ENCODE peak calls at places on chromosomes 16 and 17, in seven cellular contexts. X, K, O, M, G, B and Z are unnamed samples.

GRCh38 chr16:48942996-48943395 is 333.0 kb upstream of the N4BP1 start:
- DNase-seq in K (no peak), X (no peak), G (no peak), B (no peak), O (no peak), M (no peak), Z (no peak)

GRCh38 chr17:8740486-8740885 is 4.2 kb downstream of the CCDC42 start:
- DNase-seq in G (no peak), X (no peak), K (no peak), B (no peak), O (no peak), M (no peak), Z (no peak)

GRCh38 chr17:47907932-47908562 is 12.0 kb downstream of the SP2 start:
- DNase-seq in B (no peak), X (no peak), K (peak), G (no peak), M (no peak), O (no peak), Z (no peak)

GRCh38 chr17:21113106-21113690 is 13.6 kb upstream of the DHRS7B start:
- DNase-seq in X (no peak), M (no peak), K (no peak), B (no peak), G (no peak), O (no peak), Z (no peak)

GRCh38 chr16:68396481-68396880 is 51.8 kb downstream of the SMPD3 start:
- DNase-seq in G (peak), O (no peak), K (peak), M (no peak), B (peak), X (peak), Z (no peak)

GRCh38 chr17:61178284-61178683 is 221.4 kb upstream of the TBX2 start:
- DNase-seq in G (no peak), X (no peak), B (no peak), O (no peak), M (no peak), K (no peak), Z (no peak)

GRCh38 chr16:73124665-73125064 is 76.7 kb upstream of the ZFHX3 start:
- DNase-seq in K (no peak), X (no peak), G (no peak), B (no peak), O (no peak), M (peak), Z (no peak)

GRCh38 chr16:88440686-88441405 is 12.2 kb upstream of the ZFPM1 start:
- DNase-seq in O (no peak), G (no peak), B (no peak), X (no peak), M (no peak), K (no peak), Z (no peak)

GRCh38 chr17:81868674-81869220 is 2.4 kb downstream of the ARHGDIA start:
- DNase-seq in K (peak), B (peak), M (no peak), X (peak), G (peak), O (no peak), Z (no peak)

GRCh38 chr16:71449020-71449419 is 7.2 kb upstream of the TLE7 start:
- DNase-seq in B (no peak), M (no peak), O (no peak), K (no peak), X (peak), G (no peak), Z (no peak)

GRCh38 chr16:12086861-12087260 is 110.3 kb downstream of the SNX29 start:
- DNase-seq in O (no peak), X (no peak), M (no peak), B (no peak), G (no peak), K (no peak), Z (no peak)

GRCh38 chr16:1551166-1551565 is 17.7 kb downstream of the TMEM204 start:
- DNase-seq in B (no peak), X (no peak), M (no peak), K (no peak), O (no peak), G (no peak), Z (no peak)

GRCh38 chr16:88533381-88533831 is 36.8 kb upstream of the ZC3H18 start:
- DNase-seq in M (peak), G (peak), B (no peak), X (peak), O (no peak), K (no peak), Z (no peak)

GRCh38 chr17:65446043-65446442 is 115.4 kb downstream of the AXIN2 start:
- DNase-seq in G (no peak), O (no peak), X (no peak), B (no peak), K (no peak), M (no peak), Z (no peak)

GRCh38 chr17:67171560-67171959 is 73.4 kb downstream of the HELZ start:
- DNase-seq in K (no peak), G (no peak), B (no peak), O (no peak), X (no peak), M (no peak), Z (no peak)

GRCh38 chr17:79154951-79155557 is 80.4 kb downstream of the ENGASE start:
- DNase-seq in O (no peak), M (no peak), B (no peak), G (no peak), X (no peak), K (no peak), Z (no peak)

GRCh38 chr16:27177031-27177774 is 26.1 kb upstream of the KDM8 start:
- DNase-seq in G (peak), M (no peak), O (no peak), K (peak), X (peak), B (peak), Z (no peak)

GRCh38 chr17:14428640-14429029 is 127.8 kb downstream of the HS3ST3B1 start:
- DNase-seq in B (no peak), G (no peak), M (no peak), O (no peak), X (no peak), K (no peak), Z (no peak)

GRCh38 chr17:14434506-14434905 is 133.6 kb downstream of the HS3ST3B1 start:
- DNase-seq in O (no peak), B (no peak), G (no peak), X (no peak), K (no peak), M (no peak), Z (no peak)

GRCh38 chr17:14429084-14429483 is 128.2 kb downstream of the HS3ST3B1 start:
- DNase-seq in K (no peak), O (no peak), G (no peak), M (no peak), B (no peak), X (no peak), Z (no peak)

GRCh38 chr17:14427914-14428639 is 127.2 kb downstream of the HS3ST3B1 start:
- DNase-seq in B (no peak), K (no peak), O (no peak), M (no peak), X (no peak), G (no peak), Z (no peak)

GRCh38 chr17:14432058-14432457 is 131.2 kb downstream of the HS3ST3B1 start:
- DNase-seq in B (no peak), G (no peak), X (peak), K (no peak), O (no peak), M (no peak), Z (no peak)
- TF ChIP-seq CTCF in B (no peak), G (no peak), X (no peak), K (no peak), O (no peak), M (no peak), Z (no peak)

GRCh38 chr16:66927012-66927436 is 1.7 kb upstream of the RRAD start:
- DNase-seq in O (peak), G (no peak), M (no peak), X (peak), K (peak), B (peak), Z (no peak)

GRCh38 chr16:66930189-66930588 is 4.0 kb downstream of the CIAO2B start:
- DNase-seq in X (peak), B (no peak), M (no peak), G (no peak), O (no peak), K (peak), Z (no peak)

GRCh38 chr16:66926171-66926570 is 836 bp upstream of the RRAD start:
- DNase-seq in K (peak), B (no peak), O (peak), M (no peak), X (no peak), G (no peak), Z (no peak)

GRCh38 chr16:66927918-66928649 is 2.7 kb upstream of the RRAD start:
- DNase-seq in B (no peak), O (no peak), M (no peak), K (no peak), G (no peak), X (no peak), Z (no peak)

DNA sequence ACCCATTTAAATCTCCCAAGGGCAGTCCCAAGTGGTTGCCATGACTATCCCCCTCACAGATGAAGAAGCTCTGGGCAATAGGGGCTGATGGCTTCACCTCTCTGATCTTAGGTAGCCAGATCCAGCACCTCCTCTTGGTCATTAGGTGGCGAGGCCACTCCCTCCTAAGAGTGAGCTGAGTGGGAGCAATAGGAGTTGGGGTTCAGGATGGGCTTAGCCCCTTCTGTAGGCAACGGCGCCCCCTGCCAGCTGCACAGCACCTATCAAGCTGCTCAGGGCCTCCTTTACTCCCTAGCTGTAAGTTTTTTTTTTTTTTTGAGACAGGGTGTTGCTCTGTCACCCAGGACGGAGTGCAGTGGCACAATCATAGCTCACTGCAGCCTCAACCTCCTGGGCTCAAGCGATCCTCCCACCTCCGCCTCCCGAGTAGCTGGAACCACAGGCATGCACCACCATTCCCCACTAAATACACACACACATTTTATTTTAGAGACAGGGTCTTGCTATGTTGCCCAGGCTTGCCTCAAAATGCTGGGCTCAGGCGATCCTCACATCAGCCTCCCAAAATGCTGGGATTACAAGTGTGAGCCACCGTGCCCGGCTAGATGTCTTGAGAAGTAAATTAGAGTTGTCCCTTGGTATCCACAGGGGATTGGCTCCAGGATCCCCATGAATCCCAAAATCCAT is 3.5 kb upstream of the RRAD start:
- DNase-seq in K (peak), O (no peak), M (no peak), G (no peak), X (peak), B (no peak), Z (no peak)
- TF ChIP-seq CTCF in K (peak), O (peak), M (peak), G (peak), X (peak), B (peak), Z (peak)

GRCh38 chr17:2092253-2092652 is 37.4 kb downstream of the HIC1 start:
- DNase-seq in B (no peak), O (no peak), G (no peak), K (no peak), M (no peak), X (no peak), Z (no peak)

GRCh38 chr17:2089021-2089422 is 34.1 kb downstream of the HIC1 start:
- DNase-seq in M (no peak), B (no peak), G (no peak), X (peak), O (no peak), K (peak), Z (no peak)

GRCh38 chr17:2090210-2090641 is 35.3 kb downstream of the HIC1 start:
- DNase-seq in B (no peak), G (no peak), K (no peak), X (no peak), O (no peak), M (no peak), Z (no peak)

GRCh38 chr17:2093349-2093748 is 38.4 kb downstream of the HIC1 start:
- DNase-seq in M (no peak), X (no peak), O (no peak), K (no peak), G (no peak), B (no peak), Z (no peak)

DNA sequence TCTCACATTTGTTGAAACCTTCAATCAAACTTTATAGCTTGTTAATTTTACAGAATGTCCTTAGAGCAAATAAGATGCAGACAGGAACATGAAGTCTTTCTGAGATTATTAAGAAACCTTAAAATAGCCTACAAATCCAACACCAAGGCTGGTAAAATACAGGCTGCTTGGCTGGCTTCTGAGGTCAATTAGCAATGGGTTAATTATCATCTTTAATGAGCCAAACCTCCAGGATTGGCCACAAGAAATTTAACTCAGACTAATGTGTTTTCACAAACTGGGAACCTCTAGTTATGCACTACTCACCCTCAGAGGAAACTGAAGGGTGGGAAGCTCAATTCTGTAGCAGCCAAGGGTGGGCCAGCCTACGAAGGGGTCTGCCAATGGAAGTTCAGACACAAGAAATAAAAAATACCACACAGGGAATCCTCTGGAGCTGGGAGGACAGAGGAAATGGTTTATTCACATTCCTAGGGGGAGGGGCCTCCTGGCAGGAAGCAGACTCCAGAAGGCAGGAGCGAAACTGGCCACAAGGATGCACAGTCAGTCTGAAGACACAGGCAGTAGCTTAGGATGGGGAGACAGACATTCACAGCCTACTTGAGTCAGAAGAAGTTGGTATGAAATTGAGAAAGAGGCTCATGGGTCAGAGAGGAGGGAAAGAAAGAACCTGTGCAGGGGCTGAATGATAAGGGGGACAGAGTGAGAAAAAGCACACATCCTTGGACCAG is 36.1 kb downstream of the HIC1 start:
- DNase-seq in O (peak), M (no peak), B (peak), K (peak), X (peak), G (peak), Z (no peak)
- TF ChIP-seq CTCF in O (peak), M (no peak), B (peak), K (peak), X (peak), G (peak), Z (no peak)

DNA sequence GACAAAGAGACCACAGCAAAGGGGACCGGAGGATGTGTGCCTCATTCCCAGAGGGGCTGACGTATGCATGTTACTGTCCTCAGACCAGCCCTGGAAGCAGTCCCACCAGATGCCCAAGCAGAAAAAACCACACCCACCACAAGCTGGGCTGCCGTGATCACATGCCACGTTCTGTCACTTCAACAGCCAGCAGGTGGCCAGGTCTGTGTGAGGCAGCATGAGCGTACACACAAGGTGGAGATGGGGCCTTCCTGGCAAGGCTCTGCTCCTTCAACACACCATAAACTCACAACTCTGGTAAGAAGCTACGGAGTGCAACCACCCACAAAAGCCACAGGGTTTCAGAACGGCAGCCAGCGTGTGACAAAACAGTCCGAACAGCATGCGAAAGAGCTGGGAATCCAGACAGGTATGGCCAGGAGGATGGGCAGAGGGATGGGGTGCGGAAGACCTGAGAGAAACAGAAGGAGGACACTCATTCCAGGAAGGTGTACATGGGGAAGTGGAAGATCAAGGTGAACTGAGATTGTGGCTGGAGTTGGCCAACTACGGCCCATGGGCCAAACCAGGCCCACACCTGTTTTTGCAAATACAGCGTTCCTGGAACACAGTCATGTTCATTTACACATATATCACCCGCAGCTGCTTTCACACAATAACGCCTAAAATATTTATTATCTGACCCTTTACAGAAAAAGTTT is 27.9 kb downstream of the MBTPS1 start:
- DNase-seq in X (no peak), M (peak), O (peak), K (no peak), G (no peak), B (no peak), Z (no peak)
- TF ChIP-seq CTCF in X (no peak), M (no peak), O (peak), K (no peak), G (no peak), B (no peak), Z (no peak)

DNA sequence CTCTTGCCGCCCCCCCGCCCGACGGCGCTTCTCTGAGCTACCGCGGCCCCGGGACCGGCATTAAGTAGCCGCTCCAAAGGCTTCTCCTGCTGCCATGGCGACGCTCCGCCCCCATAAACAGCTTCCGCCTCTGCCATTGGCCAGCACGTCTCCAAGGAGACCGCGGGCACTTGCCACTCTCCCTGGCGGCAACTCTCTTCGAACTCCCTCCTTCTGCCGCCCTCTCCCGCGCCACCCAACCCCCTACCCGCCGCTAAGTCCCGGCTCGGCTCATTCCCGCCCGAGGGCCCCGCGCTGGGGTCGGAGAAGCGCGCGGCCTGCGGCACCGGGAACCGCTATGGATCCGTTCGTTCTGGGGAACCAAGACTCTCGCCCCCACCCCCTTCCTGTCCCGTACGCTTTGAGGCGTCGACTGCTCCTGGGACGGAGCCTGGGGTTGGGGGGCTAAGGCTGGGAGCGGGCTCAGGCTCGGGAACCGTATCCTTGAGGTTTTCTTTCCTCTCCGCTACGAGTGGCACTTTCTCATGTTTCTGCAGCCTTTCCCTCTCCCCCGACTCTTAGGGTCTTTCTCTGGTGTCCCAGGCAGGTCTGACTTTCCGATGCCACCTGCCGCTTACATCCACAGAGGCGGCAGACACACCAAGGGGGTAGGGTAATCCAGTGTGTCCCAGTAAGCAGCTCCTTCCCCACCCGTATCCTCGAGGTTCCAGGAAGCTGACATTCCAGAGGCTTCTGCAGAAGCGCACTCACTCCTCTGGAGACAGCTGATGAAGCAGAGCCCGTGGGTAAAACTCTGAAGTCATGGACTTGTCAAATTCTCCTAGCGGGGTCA is at the start of gene FOXJ1:
- DNase-seq in O (peak), G (peak), K (peak), B (peak), M (peak), X (peak), Z (peak)
- TF ChIP-seq CTCF in O (no peak), G (no peak), K (no peak), B (no peak), M (no peak), X (no peak), Z (no peak)

DNA sequence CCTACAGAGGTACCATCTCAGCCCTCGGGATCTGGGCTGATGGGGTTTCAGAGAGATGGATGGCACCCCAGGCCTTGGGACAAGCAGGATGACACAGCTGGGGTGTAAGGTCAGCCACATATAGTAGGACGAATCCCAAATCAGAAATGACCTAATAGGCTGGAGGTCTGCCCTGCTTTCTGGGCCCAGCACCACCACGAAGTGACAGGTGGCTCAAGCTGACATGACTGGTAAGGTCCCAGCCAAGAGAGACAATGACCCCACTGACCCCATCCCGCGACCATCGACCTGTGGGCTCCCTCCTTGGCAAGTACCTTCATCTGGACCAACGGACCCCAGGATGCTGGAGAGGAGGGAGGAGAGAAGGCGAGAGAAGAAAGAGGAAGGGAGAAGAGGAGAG is 15.6 kb downstream of the CAMKK1 start:
- DNase-seq in O (no peak), M (no peak), B (no peak), K (no peak), X (no peak), G (no peak), Z (no peak)
- TF ChIP-seq CTCF in O (no peak), M (no peak), B (no peak), K (no peak), X (no peak), G (no peak), Z (no peak)

DNA sequence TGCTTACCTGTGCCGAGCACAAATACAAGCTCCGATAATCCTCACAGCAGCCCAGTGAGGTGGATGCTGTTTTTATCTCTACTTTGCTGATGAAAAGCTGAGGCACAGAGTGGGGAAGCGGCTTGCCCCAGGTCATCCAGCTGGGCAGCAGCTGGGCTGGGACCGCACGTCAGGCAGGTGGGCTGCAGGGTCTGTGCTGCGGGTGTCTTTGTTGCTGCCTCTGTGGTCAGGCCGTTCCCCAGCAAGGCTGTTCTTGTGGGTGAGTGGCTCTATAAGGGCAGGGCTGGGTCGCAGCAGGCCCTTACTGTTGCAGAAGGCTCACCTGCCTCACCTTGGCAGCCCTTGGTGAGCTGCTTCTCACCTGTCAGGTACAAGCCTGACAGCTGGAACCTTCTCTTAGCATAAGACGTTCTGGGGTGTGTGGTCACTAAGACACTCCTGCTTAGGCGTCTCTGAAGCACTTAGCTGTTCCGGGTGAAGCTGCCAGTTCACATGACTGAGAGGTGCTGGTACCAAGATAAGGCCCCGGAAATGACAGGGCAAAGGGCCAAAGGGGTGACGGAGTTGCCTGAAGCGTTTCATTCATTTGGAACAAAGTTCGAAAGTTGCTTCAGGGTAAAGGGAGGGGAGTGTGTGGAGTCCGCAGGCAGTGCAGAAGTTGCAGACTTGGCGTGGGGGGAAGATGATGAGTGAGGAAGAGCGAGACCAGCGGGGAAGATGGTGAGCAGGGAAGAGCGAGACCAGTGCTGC is 17.4 kb downstream of the IRF8 start:
- DNase-seq in G (no peak), B (no peak), M (no peak), K (peak), X (peak), O (peak), Z (no peak)
- TF ChIP-seq CTCF in G (no peak), B (no peak), M (no peak), K (no peak), X (no peak), O (no peak), Z (no peak)